ENCODE peak calls at places on chromosomes 12 and 14, in six cellular contexts. One of them, this sample, is unnamed.

GRCh38 chr12:132066345-132066685 is 77.8 kb downstream of the DDX51 start:
- DNase-seq in H7: no peak
- DNase-seq in AG04449: no peak
- DNase-seq in WERI-Rb-1: no peak
- DNase-seq in transverse colon: peak
- DNase-seq in mucosa of descending colon: peak
- DNase-seq in this sample: no peak

GRCh38 chr14:33768458-33768830 is 182.4 kb downstream of the EGLN3 start:
- DNase-seq in transverse colon: no peak
- DNase-seq in AG04449: no peak
- DNase-seq in H7: no peak
- DNase-seq in mucosa of descending colon: no peak
- DNase-seq in WERI-Rb-1: no peak
- DNase-seq in this sample: peak

GRCh38 chr12:83092101-83092500 is 405.4 kb downstream of the TMTC2 start:
- DNase-seq in transverse colon: no peak
- DNase-seq in AG04449: no peak
- DNase-seq in WERI-Rb-1: no peak
- DNase-seq in mucosa of descending colon: no peak
- DNase-seq in H7: peak
- DNase-seq in this sample: no peak

GRCh38 chr12:20599757-20600156 is 95.4 kb upstream of the SLCO1C1 start:
- DNase-seq in WERI-Rb-1: no peak
- DNase-seq in mucosa of descending colon: no peak
- DNase-seq in transverse colon: no peak
- DNase-seq in H7: no peak
- DNase-seq in AG04449: no peak
- DNase-seq in this sample: no peak

GRCh38 chr14:102986810-102987579 is 64.5 kb downstream of the AMN start:
- DNase-seq in mucosa of descending colon: no peak
- DNase-seq in WERI-Rb-1: no peak
- DNase-seq in H7: no peak
- DNase-seq in transverse colon: no peak
- DNase-seq in AG04449: no peak
- DNase-seq in this sample: no peak

GRCh38 chr12:2623472-2623871 is 171.3 kb upstream of the FKBP4 start:
- DNase-seq in WERI-Rb-1: no peak
- DNase-seq in AG04449: no peak
- DNase-seq in mucosa of descending colon: no peak
- DNase-seq in transverse colon: no peak
- DNase-seq in H7: no peak
- DNase-seq in this sample: no peak

GRCh38 chr12:111687255-111687654 is 1.4 kb downstream of the ACAD10 start:
- DNase-seq in mucosa of descending colon: no peak
- DNase-seq in AG04449: no peak
- DNase-seq in H7: peak
- DNase-seq in WERI-Rb-1: no peak
- DNase-seq in transverse colon: no peak
- DNase-seq in this sample: no peak

GRCh38 chr14:54229136-54229535 is 167.7 kb upstream of the CDKN3 start:
- DNase-seq in WERI-Rb-1: no peak
- DNase-seq in AG04449: no peak
- DNase-seq in H7: no peak
- DNase-seq in mucosa of descending colon: no peak
- DNase-seq in transverse colon: no peak
- DNase-seq in this sample: no peak

GRCh38 chr12:122423258-122424165 is 1.0 kb upstream of the CLIP1 start:
- DNase-seq in H7: peak
- DNase-seq in AG04449: no peak
- DNase-seq in transverse colon: peak
- DNase-seq in mucosa of descending colon: peak
- DNase-seq in WERI-Rb-1: peak
- DNase-seq in this sample: no peak

GRCh38 chr12:6372403-6373003 is 2.9 kb downstream of the SCNN1A start:
- DNase-seq in WERI-Rb-1: peak
- DNase-seq in H7: peak
- DNase-seq in mucosa of descending colon: no peak
- DNase-seq in AG04449: peak
- DNase-seq in transverse colon: peak
- DNase-seq in this sample: peak

GRCh38 chr12:52380271-52380694 is 5.2 kb downstream of the KRT84 start:
- DNase-seq in mucosa of descending colon: peak
- DNase-seq in AG04449: no peak
- DNase-seq in transverse colon: peak
- DNase-seq in WERI-Rb-1: peak
- DNase-seq in H7: peak
- DNase-seq in this sample: no peak

GRCh38 chr12:101823039-101823438 is 7.7 kb downstream of the GNPTAB start:
- DNase-seq in WERI-Rb-1: no peak
- DNase-seq in H7: no peak
- DNase-seq in mucosa of descending colon: no peak
- DNase-seq in AG04449: no peak
- DNase-seq in transverse colon: no peak
- DNase-seq in this sample: no peak

GRCh38 chr12:66092559-66093269 is 37.8 kb downstream of the LLPH start:
- DNase-seq in WERI-Rb-1: no peak
- DNase-seq in mucosa of descending colon: no peak
- DNase-seq in transverse colon: no peak
- DNase-seq in H7: no peak
- DNase-seq in AG04449: no peak
- DNase-seq in this sample: no peak

GRCh38 chr12:95130096-95130495 is 56.7 kb upstream of the NR2C1 start:
- DNase-seq in WERI-Rb-1: no peak
- DNase-seq in H7: no peak
- DNase-seq in AG04449: no peak
- DNase-seq in mucosa of descending colon: no peak
- DNase-seq in transverse colon: no peak
- DNase-seq in this sample: no peak

GRCh38 chr12:64172143-64172970 is 49.7 kb downstream of the KICS2 start:
- DNase-seq in AG04449: no peak
- DNase-seq in mucosa of descending colon: no peak
- DNase-seq in transverse colon: no peak
- DNase-seq in WERI-Rb-1: no peak
- DNase-seq in H7: no peak
- DNase-seq in this sample: no peak

GRCh38 chr14:23661542-23661941 is 25.4 kb downstream of the DHRS2 start:
- DNase-seq in AG04449: no peak
- DNase-seq in mucosa of descending colon: no peak
- DNase-seq in WERI-Rb-1: no peak
- DNase-seq in transverse colon: no peak
- DNase-seq in H7: no peak
- DNase-seq in this sample: no peak

GRCh38 chr12:123233505-123234299 is 466 bp downstream of the MTRFR start:
- DNase-seq in WERI-Rb-1: no peak
- DNase-seq in transverse colon: no peak
- DNase-seq in H7: no peak
- DNase-seq in AG04449: no peak
- DNase-seq in mucosa of descending colon: no peak
- DNase-seq in this sample: no peak

GRCh38 chr14:59688224-59689170 is 111.9 kb upstream of the CCDC175 start:
- DNase-seq in AG04449: peak
- DNase-seq in transverse colon: peak
- DNase-seq in mucosa of descending colon: peak
- DNase-seq in WERI-Rb-1: peak
- DNase-seq in H7: peak
- DNase-seq in this sample: no peak

GRCh38 chr14:100213956-100214767 is 24.8 kb upstream of the YY1 start:
- DNase-seq in transverse colon: peak
- DNase-seq in mucosa of descending colon: peak
- DNase-seq in WERI-Rb-1: peak
- DNase-seq in AG04449: no peak
- DNase-seq in H7: peak
- DNase-seq in this sample: no peak

GRCh38 chr14:100213587-100213955 is 25.4 kb upstream of the YY1 start:
- DNase-seq in WERI-Rb-1: no peak
- DNase-seq in mucosa of descending colon: no peak
- DNase-seq in AG04449: no peak
- DNase-seq in transverse colon: no peak
- DNase-seq in H7: no peak
- DNase-seq in this sample: no peak

GRCh38 chr14:100215330-100215885 is 23.5 kb upstream of the YY1 start:
- DNase-seq in mucosa of descending colon: no peak
- DNase-seq in transverse colon: no peak
- DNase-seq in WERI-Rb-1: no peak
- DNase-seq in H7: no peak
- DNase-seq in AG04449: no peak
- DNase-seq in this sample: no peak

GRCh38 chr14:100212476-100213333 is 26.2 kb upstream of the YY1 start:
- DNase-seq in transverse colon: no peak
- DNase-seq in H7: peak
- DNase-seq in mucosa of descending colon: no peak
- DNase-seq in AG04449: no peak
- DNase-seq in WERI-Rb-1: no peak
- DNase-seq in this sample: no peak

DNA sequence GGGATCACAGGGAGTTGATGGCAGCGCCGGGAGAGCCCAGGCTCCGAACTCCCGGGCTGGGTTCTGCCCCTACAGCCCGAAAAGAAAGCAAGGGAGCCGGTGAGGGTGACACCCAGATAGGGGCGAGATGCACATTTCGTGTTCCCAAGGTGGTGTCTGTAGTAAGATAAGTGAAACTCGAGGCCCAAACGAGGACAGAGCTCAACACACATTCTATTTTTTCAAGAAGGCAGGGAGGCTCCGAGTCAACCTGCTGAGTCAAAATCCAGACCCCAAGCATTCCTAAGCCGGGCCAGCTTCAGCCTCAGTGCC is 24.2 kb upstream of the YY1 start:
- DNase-seq in WERI-Rb-1: no peak
- DNase-seq in transverse colon: no peak
- DNase-seq in H7: no peak
- DNase-seq in mucosa of descending colon: no peak
- DNase-seq in AG04449: no peak
- DNase-seq in this sample: no peak
- H3K4me3 ChIP-seq in WERI-Rb-1: peak
- H3K4me3 ChIP-seq in transverse colon: peak
- H3K4me3 ChIP-seq in H7: peak
- H3K4me3 ChIP-seq in mucosa of descending colon: peak
- H3K4me3 ChIP-seq in AG04449: peak
- H3K4me3 ChIP-seq in this sample: peak

DNA sequence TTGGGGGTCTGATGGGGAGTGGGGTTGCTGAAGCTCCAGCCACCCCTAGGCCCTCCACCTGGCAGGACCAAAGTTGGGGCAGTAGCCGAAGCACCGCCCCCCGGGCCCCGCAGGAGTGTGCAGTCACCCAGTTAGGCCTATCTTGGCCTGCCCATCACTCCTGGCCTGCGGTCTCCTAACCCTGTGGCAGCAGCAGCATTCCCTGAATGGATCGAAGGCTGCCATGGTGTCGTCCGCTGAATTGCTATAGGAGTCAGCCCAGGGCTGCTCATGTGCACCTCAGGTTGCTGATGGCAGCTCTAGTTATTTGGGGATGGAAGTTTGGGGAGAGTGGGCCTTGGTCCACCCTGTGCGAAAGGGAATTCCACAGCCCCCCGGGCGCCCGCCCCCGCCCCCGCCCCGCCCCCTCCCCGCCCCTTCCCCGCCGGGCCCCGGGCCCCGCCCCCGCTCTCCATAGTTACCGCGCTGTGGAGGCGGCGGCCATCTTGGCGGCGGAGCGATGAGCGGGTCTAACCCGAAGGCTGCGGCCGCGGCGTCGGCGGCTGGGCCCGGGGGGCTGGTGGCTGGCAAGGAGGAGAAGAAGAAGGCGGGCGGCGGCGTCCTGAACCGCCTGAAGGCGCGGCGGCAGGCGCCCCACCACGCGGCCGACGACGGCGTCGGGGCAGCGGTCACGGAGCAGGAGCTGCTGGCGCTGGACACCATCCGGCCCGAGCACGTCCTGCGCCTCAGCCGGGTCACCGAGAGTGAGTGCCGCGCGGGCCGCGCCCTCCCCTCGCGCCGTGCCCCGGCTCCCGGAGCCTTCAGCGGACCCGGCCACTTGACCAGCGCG is at the start of gene UNC119B:
- DNase-seq in AG04449: no peak
- DNase-seq in WERI-Rb-1: peak
- DNase-seq in transverse colon: peak
- DNase-seq in H7: peak
- DNase-seq in mucosa of descending colon: peak
- DNase-seq in this sample: no peak
- H3K4me3 ChIP-seq in AG04449: peak
- H3K4me3 ChIP-seq in WERI-Rb-1: peak
- H3K4me3 ChIP-seq in transverse colon: peak
- H3K4me3 ChIP-seq in H7: peak
- H3K4me3 ChIP-seq in mucosa of descending colon: peak
- H3K4me3 ChIP-seq in this sample: peak

DNA sequence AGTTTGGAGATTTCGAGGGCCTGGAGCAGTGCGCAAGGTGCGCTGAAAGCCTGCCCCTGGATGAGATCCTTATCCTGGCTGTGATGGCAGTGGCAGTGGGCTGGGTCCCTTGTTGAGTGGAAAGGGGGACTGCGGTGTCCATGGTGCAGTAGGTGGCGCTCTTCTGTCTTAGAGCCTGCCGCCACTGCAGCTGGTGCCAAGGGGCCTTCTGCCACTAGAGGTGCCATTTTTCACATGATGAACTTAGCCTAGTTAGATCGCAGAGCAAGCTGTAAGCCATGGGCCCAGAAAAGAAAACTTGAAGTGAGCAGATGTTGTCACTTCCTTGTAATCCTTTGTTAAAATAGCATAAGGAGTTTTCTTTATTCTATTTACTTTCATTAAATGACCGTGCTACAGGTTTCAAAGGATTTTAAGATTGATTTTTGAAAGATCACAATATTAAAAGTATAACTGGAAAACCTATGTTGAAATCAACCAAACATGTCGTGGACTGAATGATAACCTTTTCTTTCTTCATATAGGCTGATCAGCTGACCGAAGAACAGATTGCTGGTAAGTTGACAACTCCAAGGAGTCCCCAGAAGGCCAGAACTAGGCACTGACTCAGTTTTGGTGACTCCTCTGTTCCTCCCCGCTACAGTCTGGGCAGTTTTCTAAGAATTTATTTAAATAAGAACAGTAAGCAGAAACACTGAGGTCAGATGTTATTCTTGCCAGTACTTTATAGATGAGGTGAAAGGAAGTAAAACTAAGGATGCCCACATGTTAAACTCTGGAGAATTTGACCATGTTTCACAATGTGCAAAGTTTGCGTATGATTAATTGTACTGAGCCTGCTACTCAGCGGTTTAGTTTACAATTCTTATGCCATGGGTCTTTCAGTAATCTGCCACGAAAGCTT is 3.0 kb downstream of the CALM1 start:
- DNase-seq in AG04449: no peak
- DNase-seq in transverse colon: peak
- DNase-seq in mucosa of descending colon: peak
- DNase-seq in WERI-Rb-1: peak
- DNase-seq in H7: peak
- DNase-seq in this sample: peak
- H3K4me3 ChIP-seq in AG04449: peak
- H3K4me3 ChIP-seq in transverse colon: no peak
- H3K4me3 ChIP-seq in mucosa of descending colon: no peak
- H3K4me3 ChIP-seq in WERI-Rb-1: no peak
- H3K4me3 ChIP-seq in H7: no peak
- H3K4me3 ChIP-seq in this sample: peak

DNA sequence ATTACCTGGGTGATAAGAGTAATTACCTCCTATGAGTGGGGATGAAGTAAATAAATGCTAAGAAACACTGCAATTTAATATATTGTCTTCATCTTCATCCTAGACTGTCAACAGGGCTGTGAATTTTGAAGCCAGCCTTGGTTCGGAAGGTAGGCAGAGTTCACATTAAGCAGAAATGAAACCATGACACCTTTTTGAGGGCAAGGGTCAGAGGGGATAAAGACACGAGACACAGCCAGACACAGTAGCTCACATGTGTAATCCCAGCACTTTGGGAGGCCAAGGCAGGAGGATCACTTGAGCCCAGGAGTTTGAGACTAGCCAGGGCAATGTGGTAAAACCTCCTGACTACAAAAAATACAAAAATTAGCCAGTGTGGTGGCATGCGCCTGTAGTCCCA is 224.7 kb downstream of the MON2 start:
- DNase-seq in mucosa of descending colon: no peak
- DNase-seq in transverse colon: no peak
- DNase-seq in AG04449: no peak
- DNase-seq in WERI-Rb-1: no peak
- DNase-seq in H7: no peak
- DNase-seq in this sample: no peak
- H3K4me3 ChIP-seq in mucosa of descending colon: no peak
- H3K4me3 ChIP-seq in transverse colon: no peak
- H3K4me3 ChIP-seq in AG04449: no peak
- H3K4me3 ChIP-seq in WERI-Rb-1: no peak
- H3K4me3 ChIP-seq in H7: no peak
- H3K4me3 ChIP-seq in this sample: no peak